ENCODE peak calls at places on chromosomes 12 and 14, in four cellular contexts. Y is mammary epithelial cell, L is GM13976, O is OCI-M1. N is an unnamed sample.
A peak's percentile ranks its signal among the peaks of the same experiment; 100 is the strongest.

GRCh38 chr14:49970474-49971147 is 77.7 kb downstream of the ARF6 start:
- DNase-seq in Y (no peak), L (no peak), O (peak; percentile 95), N (no peak)

GRCh38 chr14:68211421-68211820 is 391.8 kb downstream of the RAD51B start:
- DNase-seq in Y (peak; percentile 32), L (no peak), O (no peak), N (no peak)

GRCh38 chr14:37584211-37585100 is 10.6 kb downstream of the FOXA1 start:
- DNase-seq in Y (no peak), L (peak; percentile 11), O (no peak), N (no peak)

GRCh38 chr14:33056213-33056612 is 117.5 kb downstream of the NPAS3 start:
- DNase-seq in Y (no peak), L (no peak), O (no peak), N (no peak)

GRCh38 chr12:93944196-93944595 is 204.2 kb upstream of the PLXNC1 start:
- DNase-seq in Y (no peak), L (no peak), O (no peak), N (no peak)

GRCh38 chr12:62128186-62128965 is 131.8 kb upstream of the USP15 start:
- DNase-seq in Y (peak; percentile 35), L (no peak), O (no peak), N (no peak)

GRCh38 chr12:108884116-108885012 is 4.5 kb downstream of the DAO start:
- DNase-seq in Y (peak; percentile 14), L (peak; percentile 76), O (peak; percentile 74), N (peak; percentile 72)

GRCh38 chr12:20527396-20528154 is 159.2 kb downstream of the PDE3A start:
- DNase-seq in Y (no peak), L (no peak), O (no peak), N (no peak)

GRCh38 chr14:103846569-103847438 is 571 bp downstream of the PPP1R13B start:
- DNase-seq in Y (peak; percentile 50), L (peak; percentile 66), O (no peak), N (peak; percentile 47)

GRCh38 chr12:31773867-31774266 is 45.0 kb upstream of the AMN1 start:
- DNase-seq in Y (no peak), L (peak; percentile 34), O (no peak), N (peak; percentile 34)

GRCh38 chr12:52910248-52910883 is 5.5 kb upstream of the KRT8 start:
- DNase-seq in Y (no peak), L (no peak), O (no peak), N (no peak)

GRCh38 chr14:102043251-102044025 is 43.4 kb downstream of the HSP90AA1 start:
- DNase-seq in Y (no peak), L (no peak), O (no peak), N (no peak)

GRCh38 chr14:105927661-105928060 is 401.3 kb downstream of the TMEM121 start:
- DNase-seq in Y (no peak), L (no peak), O (no peak), N (no peak)

GRCh38 chr14:76386922-76387782 is 11.2 kb downstream of the ESRRB start:
- DNase-seq in Y (peak; percentile 53), L (peak; percentile 88), O (peak; percentile 71), N (peak; percentile 87)

GRCh38 chr14:58238252-58239247 is 6.1 kb upstream of the PSMA3 start:
- DNase-seq in Y (peak; percentile 11), L (no peak), O (peak; percentile 57), N (no peak)

GRCh38 chr14:56581041-56581727 is 1.6 kb downstream of the TMEM260 start:
- DNase-seq in Y (peak; percentile 4), L (no peak), O (peak; percentile 7), N (no peak)

GRCh38 chr14:89137514-89138163 is 279.4 kb downstream of the FOXN3 start:
- DNase-seq in Y (peak; percentile 94), L (no peak), O (peak; percentile 1), N (no peak)

GRCh38 chr12:120642806-120643205 is 2.4 kb downstream of the CABP1 start:
- DNase-seq in Y (no peak), L (no peak), O (no peak), N (no peak)

GRCh38 chr14:90795744-90796143 is 20.5 kb downstream of the TTC7B start:
- DNase-seq in Y (peak; percentile 85), L (no peak), O (no peak), N (no peak)